ENCODE peak calls at places on chromosomes 1 and 21, in seven cellular contexts. S is fibroblast of pulmonary artery, E is cardiac muscle cell, O is uterus, Y is mesendoderm, M is PC-3, F is A549. C is an unnamed sample.
A peak's percentile ranks its signal among the peaks of the same experiment; 100 is the strongest.

GRCh38 chr1:90295534-90295933 is 300.6 kb downstream of the ZNF326 start:
- DNase-seq in S (no peak), E (no peak), O (no peak), Y (no peak), M (no peak), F (no peak), C (no peak)

GRCh38 chr1:190019717-190020116 is 457.9 kb downstream of the BRINP3 start:
- DNase-seq in S (no peak), E (no peak), O (no peak), Y (no peak), M (peak; percentile 81), F (peak; percentile 60), C (no peak)

GRCh38 chr1:209207126-209207700 is 376.3 kb upstream of the CAMK1G start:
- DNase-seq in S (no peak), E (no peak), O (no peak), Y (no peak), M (no peak), F (no peak), C (no peak)

GRCh38 chr1:173002891-173003582 is 47.7 kb downstream of the TNFSF18 start:
- DNase-seq in S (peak; percentile 93), E (peak; percentile 93), O (no peak), Y (no peak), M (peak; percentile 49), F (no peak), C (no peak)

GRCh38 chr21:38323721-38324591 is 67.2 kb downstream of the KCNJ15 start:
- DNase-seq in S (peak; percentile 92), E (peak; percentile 87), O (no peak), Y (peak; percentile 87), M (peak; percentile 95), F (no peak), C (peak; percentile 45)

GRCh38 chr1:1337793-1338147 is 6.7 kb downstream of the TAS1R3 start:
- DNase-seq in S (no peak), E (no peak), O (no peak), Y (no peak), M (peak; percentile 53), F (no peak), C (no peak)

GRCh38 chr1:92883297-92883696 is 51.5 kb downstream of the RPL5 start:
- DNase-seq in S (no peak), E (no peak), O (no peak), Y (no peak), M (no peak), F (no peak), C (no peak)

GRCh38 chr1:47681735-47682134 is 243.9 kb downstream of the FOXD2 start:
- DNase-seq in S (no peak), E (no peak), O (no peak), Y (no peak), M (no peak), F (no peak), C (no peak)

GRCh38 chr21:29376556-29376955 is 77.8 kb downstream of the BACH1 start:
- DNase-seq in S (peak; percentile 37), E (peak; percentile 34), O (peak; percentile 18), Y (peak; percentile 89), M (peak; percentile 59), F (peak; percentile 8), C (no peak)

GRCh38 chr21:44710756-44711326 is 531 bp downstream of the TSPEAR start:
- DNase-seq in S (no peak), E (no peak), O (no peak), Y (peak; percentile 75), M (no peak), F (no peak), C (peak; percentile 76)

GRCh38 chr1:180533571-180533987 is 25.2 kb upstream of the OVAAL start:
- DNase-seq in S (peak; percentile 67), E (peak; percentile 67), O (peak; percentile 39), Y (peak; percentile 74), M (peak; percentile 67), F (peak; percentile 69), C (peak; percentile 19)

GRCh38 chr1:66944330-66945274 is 19.8 kb downstream of the MIER1 start:
- DNase-seq in S (peak; percentile 80), E (peak; percentile 79), O (peak; percentile 70), Y (peak; percentile 55), M (peak; percentile 76), F (no peak), C (no peak)

GRCh38 chr1:91781371-91781825 is 104.6 kb downstream of the TGFBR3 start:
- DNase-seq in S (peak; percentile 77), E (peak; percentile 84), O (peak; percentile 19), Y (no peak), M (peak; percentile 75), F (no peak), C (no peak)

GRCh38 chr1:32142446-32143301 is 34.8 kb downstream of the KPNA6 start:
- DNase-seq in S (peak; percentile 85), E (peak; percentile 80), O (peak; percentile 39), Y (peak; percentile 80), M (peak; percentile 82), F (peak; percentile 75), C (no peak)

GRCh38 chr1:160046494-160047115 is 14.8 kb upstream of the PIGM start:
- DNase-seq in S (peak; percentile 55), E (peak; percentile 62), O (peak; percentile 51), Y (peak; percentile 86), M (peak; percentile 58), F (peak; percentile 75), C (peak; percentile 40)

GRCh38 chr1:10795305-10796021 is 983 bp downstream of the CASZ1 start:
- DNase-seq in S (no peak), E (no peak), O (no peak), Y (no peak), M (peak; percentile 11), F (no peak), C (no peak)
- H3K4me3 ChIP-seq in S (peak overlapping the region; percentile 29), E (peak overlapping the region; percentile 99), O (peak overlapping the region; percentile 37), Y (no peak overlapping the region), M (peak overlapping the region; percentile 89), F (peak overlapping the region; percentile 57), C (peak overlapping the region; percentile 55)

DNA sequence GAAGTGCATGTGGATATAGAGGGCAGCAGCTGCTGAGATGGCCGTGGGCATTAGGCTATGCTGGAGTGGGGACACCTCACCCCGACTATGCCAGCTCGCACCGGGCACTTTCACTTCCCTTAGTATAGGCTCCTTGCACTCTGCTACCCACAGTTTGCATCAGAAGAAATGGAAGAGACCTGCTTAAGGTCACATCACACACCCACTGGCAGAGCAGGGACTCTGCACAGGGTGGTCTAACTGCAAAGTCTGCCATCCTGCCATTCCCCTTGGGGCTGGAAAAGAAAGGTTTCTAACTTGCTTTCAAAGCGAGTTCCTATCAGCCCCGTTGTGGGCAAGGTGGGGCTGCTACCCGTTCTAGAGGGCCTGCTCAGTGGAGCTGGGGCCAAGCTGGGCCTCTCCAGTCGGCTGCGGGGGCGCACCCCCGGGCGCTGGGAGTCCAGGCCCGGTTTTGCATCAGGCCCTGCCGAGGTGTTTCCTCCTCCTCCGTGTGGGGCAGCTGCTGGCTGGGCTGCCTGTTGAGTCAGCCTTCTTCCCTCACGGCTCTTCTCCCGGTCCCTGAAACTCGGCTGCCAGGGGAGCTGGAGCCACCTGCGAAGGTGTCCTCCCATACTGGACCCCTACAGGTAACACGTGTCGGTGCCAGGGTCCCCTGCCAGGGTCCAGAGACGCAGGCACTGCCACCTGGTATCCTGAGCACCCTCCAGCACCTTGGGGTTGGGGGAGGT is at the start of gene SYTL1:
- DNase-seq in S (peak; percentile 68), E (peak; percentile 76), O (no peak), Y (peak; percentile 71), M (peak; percentile 86), F (peak; percentile 56), C (no peak)
- H3K4me3 ChIP-seq in S (no peak within 1 kb of the TSS), E (peak within 1 kb of the TSS; percentile 14), O (no peak within 1 kb of the TSS), Y (no peak within 1 kb of the TSS), M (peak within 1 kb of the TSS; percentile 79), F (peak within 1 kb of the TSS; percentile 19), C (peak within 1 kb of the TSS; percentile 11)

GRCh38 chr1:116666090-116666489 is 1.4 kb downstream of the IGSF3 start:
- DNase-seq in S (no peak), E (no peak), O (no peak), Y (peak; percentile 56), M (peak; percentile 17), F (no peak), C (no peak)

GRCh38 chr1:116668277-116668676 is 744 bp upstream of the IGSF3 start:
- DNase-seq in S (no peak), E (no peak), O (no peak), Y (no peak), M (no peak), F (no peak), C (no peak)

GRCh38 chr1:116665001-116665400 is 2.5 kb downstream of the IGSF3 start:
- DNase-seq in S (no peak), E (no peak), O (no peak), Y (no peak), M (no peak), F (no peak), C (peak; percentile 18)

GRCh38 chr1:116667577-116668105 is at the start of gene IGSF3:
- DNase-seq in S (peak; percentile 33), E (peak; percentile 62), O (peak; percentile 41), Y (peak; percentile 88), M (peak; percentile 83), F (peak; percentile 59), C (peak; percentile 51)

DNA sequence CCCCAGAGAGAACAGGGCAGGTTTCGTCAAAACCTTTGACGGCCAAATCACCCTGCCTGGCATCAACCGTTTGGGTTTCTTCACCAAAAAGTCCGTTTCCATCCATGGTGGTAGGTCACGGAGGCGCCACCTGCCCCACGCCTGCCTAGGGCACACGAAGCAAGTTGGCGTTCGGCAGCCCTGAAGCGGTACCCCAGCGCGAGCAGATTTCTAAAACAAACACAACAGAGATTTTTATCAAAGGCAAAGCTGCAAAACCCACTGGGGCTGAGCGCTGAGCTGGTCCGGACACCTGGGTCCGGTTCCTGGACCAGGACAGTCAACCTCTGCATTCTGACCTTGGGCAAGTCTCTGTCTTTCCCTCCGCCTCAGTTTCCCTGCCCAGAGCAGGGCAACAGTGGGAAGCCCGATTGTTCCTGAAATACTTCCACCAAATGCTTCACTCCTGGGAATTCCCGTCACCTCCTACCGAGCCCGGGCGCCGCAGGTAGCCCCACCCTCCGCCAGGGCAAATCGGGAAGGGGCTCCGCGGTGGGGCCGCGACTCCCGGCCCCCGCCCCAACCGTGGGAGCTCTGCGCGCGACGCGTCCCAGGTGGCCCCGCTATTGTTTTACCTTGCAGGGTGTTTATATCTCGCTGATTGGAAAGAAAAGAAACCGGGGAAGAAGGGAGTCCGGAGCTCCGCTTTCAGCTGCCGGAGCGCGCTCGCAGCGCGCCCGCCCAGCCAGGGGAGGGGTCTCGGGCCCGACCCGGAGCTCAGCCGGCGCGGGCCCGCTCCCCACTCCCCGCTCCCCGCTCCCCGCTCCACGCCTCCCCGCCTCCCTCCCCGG is 571 bp downstream of the IGSF3 start:
- DNase-seq in S (no peak), E (no peak), O (no peak), Y (peak; percentile 56), M (peak; percentile 10), F (no peak), C (no peak)
- H3K4me3 ChIP-seq in S (peak overlapping the region; percentile 55), E (peak overlapping the region; percentile 97), O (peak overlapping the region; percentile 47), Y (peak overlapping the region; percentile 78), M (peak overlapping the region; percentile 85), F (peak overlapping the region; percentile 79), C (peak overlapping the region; percentile 57)

GRCh38 chr1:221725683-221726330 is 16.1 kb downstream of the DUSP10 start:
- DNase-seq in S (peak; percentile 54), E (peak; percentile 42), O (no peak), Y (no peak), M (peak; percentile 82), F (no peak), C (no peak)
- H3K4me3 ChIP-seq in S (no peak overlapping the region), E (no peak overlapping the region), O (no peak overlapping the region), Y (no peak overlapping the region), M (no peak overlapping the region), F (no peak overlapping the region), C (no peak overlapping the region)

C was measured in lower leg skin.